ENCODE peak calls at places on chromosome 9, in seven cellular contexts. P is K562, U is stomach, D is transverse colon, M is HL-60, X is H1, C is GM12878. T is an unnamed sample.

GRCh38 chr9:131043097-131043496 is 34.1 kb downstream of the LAMC3 start:
- DNase-seq in P (no peak), U (no peak), D (no peak), M (no peak), X (no peak), C (no peak), T (no peak)

GRCh38 chr9:69122391-69123141 is 51.5 kb upstream of the TJP2 start:
- DNase-seq in P (no peak), U (peak), D (peak), M (no peak), X (no peak), C (no peak), T (peak)

GRCh38 chr9:12764150-12764549 is 10.7 kb upstream of the LURAP1L start:
- DNase-seq in P (no peak), U (no peak), D (no peak), M (no peak), X (no peak), C (no peak), T (no peak)

GRCh38 chr9:108156270-108156998 is 666.9 kb upstream of the KLF4 start:
- DNase-seq in P (peak), U (peak), D (peak), M (peak), X (no peak), C (no peak), T (no peak)

GRCh38 chr9:89444212-89444611 is 53.7 kb downstream of the SEMA4D start:
- DNase-seq in P (no peak), U (no peak), D (peak), M (no peak), X (no peak), C (no peak), T (no peak)

GRCh38 chr9:36748322-36748899 is 175.7 kb downstream of the MELK start:
- DNase-seq in P (peak), U (peak), D (no peak), M (no peak), X (no peak), C (no peak), T (peak)

GRCh38 chr9:86064220-86064619 is 35.1 kb downstream of the GOLM1 start:
- DNase-seq in P (no peak), U (no peak), D (no peak), M (no peak), X (no peak), C (no peak), T (no peak)

GRCh38 chr9:9790216-9790872 is 822.5 kb downstream of the PTPRD start:
- DNase-seq in P (peak), U (no peak), D (peak), M (no peak), X (no peak), C (no peak), T (no peak)

GRCh38 chr9:36398745-36399144 is 1.3 kb downstream of the RNF38 start:
- DNase-seq in P (no peak), U (no peak), D (no peak), M (no peak), X (no peak), C (no peak), T (no peak)

GRCh38 chr9:88796947-88797346 is 194.3 kb upstream of the S1PR3 start:
- DNase-seq in P (no peak), U (no peak), D (no peak), M (no peak), X (no peak), C (no peak), T (no peak)

GRCh38 chr9:109816490-109816889 is 36.5 kb downstream of the PALM2AKAP2 start:
- DNase-seq in P (peak), U (no peak), D (no peak), M (no peak), X (no peak), C (no peak), T (no peak)

GRCh38 chr9:116320180-116320799 is 166.7 kb downstream of the PAPPA start:
- DNase-seq in P (peak), U (no peak), D (no peak), M (no peak), X (no peak), C (no peak), T (no peak)

GRCh38 chr9:136539427-136540412 is 6.1 kb downstream of the NOTCH1 start:
- DNase-seq in P (peak), U (peak), D (peak), M (peak), X (no peak), C (peak), T (peak)

GRCh38 chr9:123423036-123423640 is 67.1 kb downstream of the CRB2 start:
- DNase-seq in P (no peak), U (no peak), D (no peak), M (no peak), X (no peak), C (no peak), T (no peak)

GRCh38 chr9:104564358-104564757 is 4.6 kb upstream of the OR13C8 start:
- DNase-seq in P (no peak), U (no peak), D (no peak), M (no peak), X (no peak), C (no peak), T (no peak)

GRCh38 chr9:87213948-87214347 is 266.6 kb upstream of the GAS1 start:
- DNase-seq in P (no peak), U (no peak), D (no peak), M (no peak), X (no peak), C (no peak), T (no peak)

GRCh38 chr9:107070591-107070990 is 207.6 kb downstream of the ZNF462 start:
- DNase-seq in P (no peak), U (no peak), D (no peak), M (no peak), X (no peak), C (no peak), T (no peak)

GRCh38 chr9:110141118-110141797 is 66.7 kb downstream of the C9orf152 start:
- DNase-seq in P (no peak), U (no peak), D (no peak), M (no peak), X (no peak), C (no peak), T (no peak)

GRCh38 chr9:36632892-36633291 is 60.2 kb downstream of the MELK start:
- DNase-seq in P (peak), U (no peak), D (no peak), M (no peak), X (no peak), C (no peak), T (peak)

GRCh38 chr9:13970018-13970417 is 343.9 kb downstream of the NFIB start:
- DNase-seq in P (no peak), U (no peak), D (no peak), M (no peak), X (no peak), C (no peak), T (no peak)

GRCh38 chr9:21994996-21995651 is 533 bp downstream of the CDKN2B-AS1 start:
- DNase-seq in P (no peak), U (peak), D (peak), M (no peak), X (no peak), C (peak), T (peak)

DNA sequence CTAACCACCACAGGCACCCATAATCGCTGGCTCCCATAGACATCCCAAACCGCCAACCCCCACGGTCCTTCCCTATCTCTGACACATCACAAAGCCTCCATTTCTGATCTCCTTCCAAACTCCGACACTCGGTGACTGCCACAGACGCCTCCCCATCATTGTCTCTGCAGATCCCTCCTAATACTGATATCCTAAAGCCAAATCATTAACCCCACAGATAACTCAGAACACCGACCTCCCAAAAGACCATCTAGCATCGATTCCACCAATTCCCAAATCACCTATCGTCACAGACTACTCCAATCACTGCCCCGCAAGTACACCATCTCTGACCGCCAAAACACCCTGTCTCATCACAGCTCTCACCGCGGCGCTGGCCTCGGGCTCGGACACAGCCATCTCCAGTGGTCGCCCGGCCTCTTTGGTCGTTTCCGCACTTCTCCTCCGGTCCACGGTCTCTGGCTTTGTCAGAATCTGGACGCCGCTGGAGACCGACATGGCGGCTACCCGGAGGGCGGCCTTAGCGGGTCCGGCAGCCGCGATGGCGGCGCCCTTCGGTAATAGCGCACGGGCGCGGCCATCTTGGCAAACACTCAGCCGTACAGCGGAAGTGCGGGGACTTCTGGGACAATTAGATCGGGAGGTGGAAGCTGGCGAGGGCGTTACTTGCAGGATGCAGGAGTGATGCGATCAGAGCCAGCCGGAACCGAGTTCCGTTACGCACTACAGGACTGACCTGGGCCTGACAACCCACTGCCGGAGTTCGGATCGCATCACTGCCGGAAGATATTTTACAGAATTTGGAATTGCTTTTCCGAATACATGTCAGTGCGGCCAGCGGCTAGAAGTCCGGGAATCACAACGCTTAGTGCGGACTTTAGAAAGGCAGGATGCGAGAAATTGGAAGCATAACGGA is at the start of gene ZFP37:
- DNase-seq in P (peak), U (peak), D (peak), M (peak), X (peak), C (peak), T (peak)
- TF ChIP-seq POLR2AphosphoS5 in P (no peak), U (peak), D (peak), M (peak), X (peak), C (no peak), T (no peak)

GRCh38 chr9:33817327-33818166 is 587 bp downstream of the UBE2R2 start:
- DNase-seq in P (peak), U (peak), D (peak), M (peak), X (peak), C (no peak), T (peak)
- TF ChIP-seq POLR2AphosphoS5 in P (no peak), U (no peak), D (no peak), M (no peak), X (peak), C (peak), T (peak)

DNA sequence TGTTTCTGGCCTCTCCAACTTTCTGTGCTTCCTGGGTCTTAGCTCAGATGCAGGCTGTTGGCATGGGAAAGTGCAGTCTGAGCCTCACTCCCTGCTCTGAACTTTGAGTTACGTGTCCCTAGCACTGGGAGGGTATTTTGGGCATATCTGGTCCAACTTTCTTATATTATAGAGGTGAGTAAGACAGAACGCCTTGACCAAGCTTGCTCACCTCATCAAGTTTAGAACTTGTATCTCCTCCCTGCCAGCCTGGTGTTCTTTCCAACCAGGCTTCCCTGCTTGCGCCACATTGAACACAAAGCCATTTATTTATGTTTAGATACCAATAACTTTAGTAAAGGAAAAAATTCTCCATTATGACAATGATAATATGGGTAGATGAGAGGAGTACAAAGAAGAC is 33.2 kb downstream of the TNC start:
- DNase-seq in P (no peak), U (no peak), D (no peak), M (no peak), X (no peak), C (no peak), T (no peak)
- TF ChIP-seq POLR2AphosphoS5 in P (no peak), U (no peak), D (no peak), M (no peak), X (no peak), C (no peak), T (no peak)

GRCh38 chr9:16275795-16276624 is 594.5 kb downstream of the BNC2 start:
- DNase-seq in P (no peak), U (no peak), D (no peak), M (no peak), X (no peak), C (no peak), T (no peak)
- TF ChIP-seq POLR2AphosphoS5 in P (no peak), U (no peak), D (no peak), M (no peak), X (no peak), C (no peak), T (no peak)

GRCh38 chr9:111599092-111599947 is at the start of gene PTGR1:
- DNase-seq in P (no peak), U (peak), D (peak), M (peak), X (peak), C (no peak), T (peak)
- TF ChIP-seq POLR2AphosphoS5 in P (no peak), U (peak), D (no peak), M (no peak), X (no peak), C (no peak), T (no peak)

DNA sequence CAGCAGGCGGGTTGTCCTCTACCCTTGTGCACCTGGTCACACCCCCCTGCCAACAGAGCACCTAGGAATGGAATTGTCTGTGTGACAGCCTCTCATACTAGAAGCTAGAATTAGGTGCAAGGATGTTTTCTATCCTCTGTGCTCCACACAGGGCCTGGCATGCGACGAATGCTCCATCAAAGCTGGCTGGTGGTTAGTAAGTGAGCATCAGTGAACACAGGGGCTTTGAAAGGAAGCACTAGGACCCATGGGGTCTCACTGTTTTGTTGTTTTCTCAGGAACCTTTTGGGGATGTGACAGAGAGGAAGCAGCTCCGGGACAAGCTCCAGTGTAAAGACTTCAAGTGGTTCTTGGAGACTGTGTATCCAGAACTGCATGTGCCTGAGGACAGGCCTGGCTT is 32.3 kb downstream of the GALNT12 start:
- DNase-seq in P (no peak), U (no peak), D (no peak), M (no peak), X (no peak), C (no peak), T (no peak)
- TF ChIP-seq POLR2AphosphoS5 in P (no peak), U (no peak), D (no peak), M (no peak), X (no peak), C (no peak), T (no peak)

DNA sequence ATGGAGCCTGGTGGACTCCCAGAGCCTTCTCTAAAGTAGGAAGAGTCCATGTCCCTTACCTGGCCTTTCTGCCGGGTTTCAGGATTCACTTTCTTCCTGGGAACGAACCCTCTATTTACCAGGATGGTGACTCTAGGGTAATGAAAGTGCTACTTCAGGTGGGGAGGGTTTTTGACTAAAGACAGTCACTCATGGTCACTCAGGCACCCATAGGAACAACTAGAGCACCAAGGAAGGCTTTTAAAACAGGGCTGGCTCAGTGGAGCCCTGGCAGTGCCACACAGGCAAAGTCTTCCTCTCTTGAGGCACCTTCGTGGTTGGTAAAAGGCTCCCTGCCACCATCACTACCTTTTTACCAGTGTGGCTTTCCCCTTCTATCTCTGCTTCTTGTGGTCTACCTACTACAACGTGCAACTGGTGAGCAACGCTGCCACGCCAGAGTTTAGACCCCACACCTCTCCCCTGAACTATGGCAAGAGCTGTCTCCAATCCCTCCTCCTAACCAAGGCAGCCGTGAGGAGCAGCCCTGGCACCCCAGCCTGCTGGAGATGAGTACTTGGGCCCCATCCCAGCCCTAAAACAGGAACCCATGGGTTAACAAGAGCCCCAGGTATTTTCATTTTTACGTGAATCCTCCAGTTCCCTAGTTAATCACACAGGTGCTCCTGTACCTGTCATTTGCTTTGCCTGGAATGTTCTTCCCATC is 3.5 kb downstream of the SURF1 start:
- DNase-seq in P (no peak), U (no peak), D (no peak), M (no peak), X (no peak), C (no peak), T (no peak)
- TF ChIP-seq POLR2AphosphoS5 in P (peak), U (no peak), D (no peak), M (no peak), X (peak), C (peak), T (peak)

GRCh38 chr9:78209127-78209526 is 26.7 kb upstream of the CEP78 start:
- DNase-seq in P (no peak), U (no peak), D (no peak), M (no peak), X (no peak), C (no peak), T (no peak)

GRCh38 chr9:78210841-78211301 is 25.0 kb upstream of the CEP78 start:
- DNase-seq in P (no peak), U (no peak), D (no peak), M (no peak), X (no peak), C (peak), T (peak)

GRCh38 chr9:78212868-78213267 is 23.0 kb upstream of the CEP78 start:
- DNase-seq in P (no peak), U (no peak), D (no peak), M (no peak), X (no peak), C (no peak), T (no peak)

DNA sequence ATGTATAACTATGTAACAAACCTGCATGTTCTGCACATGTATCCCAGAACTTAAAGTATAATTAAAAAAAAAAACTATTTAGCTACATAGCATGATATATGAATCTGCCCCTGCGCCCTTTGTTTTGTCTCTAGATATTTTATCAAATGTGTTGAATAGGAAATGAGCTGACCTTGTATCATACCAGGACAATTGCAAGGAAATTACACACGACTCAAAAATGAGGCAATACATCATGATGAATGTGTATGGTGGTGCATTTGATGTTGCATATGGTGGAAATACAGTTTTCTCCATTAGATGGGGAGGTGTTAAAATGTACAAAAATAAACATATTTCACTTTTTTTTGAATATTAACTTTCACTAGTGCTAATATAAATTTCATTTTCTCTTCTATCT is 28.6 kb upstream of the CEP78 start:
- DNase-seq in P (no peak), U (no peak), D (no peak), M (no peak), X (no peak), C (no peak), T (no peak)
- TF ChIP-seq POLR2AphosphoS5 in P (no peak), U (no peak), D (no peak), M (no peak), X (no peak), C (no peak), T (no peak)

GRCh38 chr9:93576296-93577044 is at the start of gene PHF2:
- DNase-seq in P (peak), U (no peak), D (no peak), M (no peak), X (no peak), C (no peak), T (peak)

GRCh38 chr9:93577940-93578682 is 1.7 kb downstream of the PHF2 start:
- DNase-seq in P (no peak), U (peak), D (no peak), M (no peak), X (no peak), C (no peak), T (no peak)

GRCh38 chr9:93578844-93579243 is 2.5 kb downstream of the PHF2 start:
- DNase-seq in P (no peak), U (peak), D (no peak), M (no peak), X (no peak), C (no peak), T (no peak)

GRCh38 chr9:93575706-93576295 is 583 bp upstream of the PHF2 start:
- DNase-seq in P (peak), U (peak), D (peak), M (peak), X (no peak), C (no peak), T (peak)

GRCh38 chr9:93577045-93577939 is 908 bp downstream of the PHF2 start:
- DNase-seq in P (no peak), U (peak), D (peak), M (no peak), X (no peak), C (no peak), T (peak)
- TF ChIP-seq POLR2AphosphoS5 in P (no peak), U (no peak), D (no peak), M (no peak), X (no peak), C (no peak), T (no peak)